ENCODE peak calls at places on chromosomes 11 and 22, in nine cellular contexts. H is foreskin fibroblast; U is H4; I is H9; K is activated T-cell treated with anti-CD3 and anti-CD28 coated beads, Interleukin-2, amount 50 U/mL, for 48 hours; D is renal cortical epithelial cell; S is NCI-H1417 treated with DMSO at 0.1 percent for 48 hours; A is right atrium auricular region; E is brain pericyte. O is an unnamed sample.

GRCh38 chr11:96227244-96227643 is 115.8 kb downstream of the MAML2 start:
- DNase-seq in S (no peak), U (no peak), E (no peak), I (no peak), H (no peak), A (no peak), D (no peak), K (no peak), O (no peak)

GRCh38 chr11:47464479-47464878 is 15.5 kb upstream of the RAPSN start:
- DNase-seq in E (peak; percentile 42), D (no peak), S (peak; percentile 16), I (no peak), H (no peak), U (no peak), K (no peak), A (no peak), O (no peak)

GRCh38 chr11:110110854-110111253 is 17.7 kb downstream of the ZC3H12C start:
- DNase-seq in I (no peak), D (no peak), E (no peak), S (no peak), K (no peak), U (no peak), A (no peak), H (no peak), O (no peak)

GRCh38 chr22:45830531-45831245 is 146.3 kb downstream of the WNT7B start:
- DNase-seq in H (peak; percentile 43), K (no peak), E (no peak), I (no peak), U (peak; percentile 16), S (no peak), D (peak; percentile 28), A (no peak), O (no peak)

GRCh38 chr11:69558519-69558941 is 77.1 kb downstream of the LINC01488 start:
- DNase-seq in S (no peak), E (no peak), K (peak; percentile 31), A (no peak), D (no peak), I (no peak), H (no peak), U (no peak), O (no peak)

GRCh38 chr11:106156290-106156937 is 79.0 kb downstream of the AASDHPPT start:
- DNase-seq in D (peak; percentile 78), A (no peak), H (peak; percentile 58), E (peak; percentile 11), I (no peak), U (peak; percentile 57), K (no peak), S (no peak), O (peak; percentile 14)

GRCh38 chr11:128465531-128465930 is 121.8 kb downstream of the ETS1 start:
- DNase-seq in K (no peak), H (no peak), S (no peak), D (no peak), E (no peak), I (no peak), A (no peak), U (no peak), O (no peak)

GRCh38 chr11:31956310-31956709 is 134.6 kb upstream of the RCN1 start:
- DNase-seq in K (peak; percentile 30), D (peak; percentile 11), S (no peak), E (no peak), U (no peak), I (no peak), H (no peak), A (no peak), O (no peak)

GRCh38 chr22:36409911-36410756 is 22.4 kb upstream of the MYH9 start:
- DNase-seq in E (no peak), S (peak; percentile 71), A (peak; percentile 80), K (peak; percentile 74), U (no peak), H (no peak), I (peak; percentile 100), D (peak; percentile 96), O (peak; percentile 99)

GRCh38 chr11:114052160-114052559 is 7.4 kb upstream of the ZBTB16 start:
- DNase-seq in S (no peak), K (no peak), U (no peak), I (no peak), D (no peak), E (no peak), H (no peak), A (no peak), O (no peak)

GRCh38 chr22:32204856-32205722 is at the start of gene RFPL2:
- DNase-seq in I (peak; percentile 89), S (peak; percentile 16), E (no peak), D (peak; percentile 52), U (peak; percentile 55), K (peak; percentile 50), H (peak; percentile 4), A (no peak), O (peak; percentile 35)

GRCh38 chr11:100810146-100810545 is 123.1 kb downstream of the ARHGAP42 start:
- DNase-seq in E (no peak), U (no peak), D (peak; percentile 70), I (no peak), S (no peak), K (no peak), H (no peak), A (no peak), O (no peak)

GRCh38 chr22:32265882-32266767 is 11.0 kb upstream of the SLC5A4 start:
- DNase-seq in H (peak; percentile 53), E (no peak), A (peak; percentile 77), K (peak; percentile 82), D (peak; percentile 43), S (peak; percentile 4), U (peak; percentile 57), I (peak; percentile 65), O (no peak)

GRCh38 chr22:45329536-45329936 is 19.8 kb downstream of the FAM118A start:
- DNase-seq in K (no peak), U (no peak), D (no peak), I (no peak), A (no peak), S (no peak), E (no peak), H (no peak), O (no peak)

GRCh38 chr11:129331217-129331616 is 44.4 kb upstream of the BARX2 start:
- DNase-seq in A (no peak), U (no peak), H (no peak), K (no peak), I (no peak), D (no peak), S (no peak), E (no peak), O (no peak)

GRCh38 chr22:49307071-49307830 is 520.4 kb downstream of the BRD1 start:
- DNase-seq in S (no peak), U (no peak), A (peak; percentile 36), D (no peak), H (no peak), K (no peak), I (peak; percentile 18), E (no peak), O (no peak)

GRCh38 chr11:86459682-86460460 is 85.2 kb downstream of the CCDC81 start:
- DNase-seq in A (no peak), K (no peak), E (peak; percentile 90), S (no peak), H (peak; percentile 85), D (peak; percentile 90), U (peak; percentile 78), I (peak; percentile 45), O (peak; percentile 68)

GRCh38 chr11:119509277-119509841 is 86.4 kb upstream of the THY1 start:
- DNase-seq in E (no peak), S (no peak), I (no peak), H (peak; percentile 9), U (no peak), D (no peak), K (no peak), A (no peak), O (no peak)

GRCh38 chr11:123137496-123138270 is 57.4 kb downstream of the CLMP start:
- DNase-seq in E (peak; percentile 81), I (peak; percentile 80), U (peak; percentile 71), D (no peak), K (no peak), A (peak; percentile 94), S (no peak), H (peak; percentile 90), O (peak; percentile 27)

GRCh38 chr11:36162909-36163434 is 126.3 kb downstream of the COMMD9 start:
- DNase-seq in A (no peak), S (no peak), K (no peak), I (no peak), U (no peak), D (no peak), H (no peak), E (no peak), O (no peak)

GRCh38 chr11:87454246-87454645 is 416.5 kb downstream of the TMEM135 start:
- DNase-seq in I (no peak), U (no peak), A (no peak), K (no peak), E (no peak), D (peak; percentile 7), H (no peak), S (no peak), O (peak; percentile 65)

GRCh38 chr11:1924646-1925372 is 5.3 kb downstream of the TNNT3 start:
- DNase-seq in A (no peak), E (no peak), U (no peak), H (no peak), D (no peak), K (no peak), I (no peak), S (no peak), O (no peak)

GRCh38 chr11:18265949-18266348 is at the start of gene SAA1:
- DNase-seq in A (no peak), E (no peak), U (no peak), K (no peak), S (no peak), I (no peak), H (no peak), D (peak; percentile 81), O (no peak)

GRCh38 chr11:28757725-28758515 is 649.7 kb downstream of the METTL15 start:
- DNase-seq in I (no peak), E (no peak), K (no peak), S (no peak), U (peak; percentile 14), H (peak; percentile 30), A (no peak), D (no peak), O (no peak)

GRCh38 chr22:50329236-50329635 is 2.4 kb upstream of the DENND6B start:
- DNase-seq in U (peak; percentile 53), S (no peak), A (no peak), I (no peak), K (no peak), E (no peak), D (peak; percentile 66), H (peak; percentile 75), O (no peak)

GRCh38 chr11:88341852-88342251 is 4.3 kb upstream of the CTSC start:
- DNase-seq in S (no peak), A (no peak), I (peak; percentile 74), E (no peak), D (no peak), H (no peak), K (no peak), U (no peak), O (no peak)

GRCh38 chr11:8671242-8671641 is 11.2 kb downstream of the TRIM66 start:
- DNase-seq in D (peak; percentile 93), H (peak; percentile 95), U (peak; percentile 75), K (no peak), E (peak; percentile 75), I (peak; percentile 83), S (no peak), A (peak; percentile 80), O (no peak)

GRCh38 chr11:2685566-2686359 is 14.0 kb downstream of the KCNQ1OT1 start:
- DNase-seq in S (no peak), A (no peak), U (no peak), H (no peak), D (no peak), I (no peak), E (no peak), K (no peak), O (no peak)

GRCh38 chr22:42432020-42432596 is at the start of gene NFAM1:
- DNase-seq in S (no peak), H (no peak), E (no peak), A (no peak), I (no peak), D (no peak), K (no peak), U (no peak), O (no peak)

GRCh38 chr11:74171630-74172465 is 759 bp downstream of the PPME1 start:
- DNase-seq in H (no peak), I (no peak), K (no peak), E (no peak), D (peak; percentile 15), S (no peak), U (no peak), A (no peak), O (no peak)

GRCh38 chr11:111352935-111353695 is 26.0 kb downstream of the POU2AF1 start:
- DNase-seq in U (no peak), E (no peak), K (no peak), I (no peak), H (no peak), A (no peak), S (no peak), D (no peak), O (no peak)